ENCODE peak calls at places on chromosomes 2 and 18, in four cellular contexts. One of them, this sample, is unnamed. For H3K4me1, the result is how much of the 10 kb centered on the place peaks cover.

GRCh38 chr2:164967781-164968228 is 12.5 kb upstream of the SLC38A11 start:
- DNase-seq in mesendoderm: peak
- DNase-seq in body of pancreas: peak
- DNase-seq in IMR-90: peak
- DNase-seq in this sample: no peak

GRCh38 chr2:111005307-111005706 is 115.4 kb upstream of the BCL2L11 start:
- DNase-seq in IMR-90: no peak
- DNase-seq in mesendoderm: no peak
- DNase-seq in body of pancreas: no peak
- DNase-seq in this sample: no peak

GRCh38 chr18:29002747-29003146 is 825.8 kb upstream of the CDH2 start:
- DNase-seq in body of pancreas: no peak
- DNase-seq in mesendoderm: no peak
- DNase-seq in IMR-90: no peak
- DNase-seq in this sample: no peak

GRCh38 chr2:3476386-3477033 is 42.8 kb downstream of the ADI1 start:
- DNase-seq in IMR-90: peak
- DNase-seq in mesendoderm: no peak
- DNase-seq in body of pancreas: no peak
- DNase-seq in this sample: no peak

GRCh38 chr2:5868891-5869400 is 176.8 kb downstream of the SOX11 start:
- DNase-seq in IMR-90: no peak
- DNase-seq in body of pancreas: no peak
- DNase-seq in mesendoderm: no peak
- DNase-seq in this sample: no peak

GRCh38 chr2:9356336-9356735 is 67.0 kb downstream of the ITGB1BP1 start:
- DNase-seq in mesendoderm: no peak
- DNase-seq in IMR-90: no peak
- DNase-seq in body of pancreas: no peak
- DNase-seq in this sample: no peak

GRCh38 chr2:82641781-82642180 is 1817.3 kb downstream of the SUCLG1 start:
- DNase-seq in mesendoderm: no peak
- DNase-seq in body of pancreas: no peak
- DNase-seq in IMR-90: no peak
- DNase-seq in this sample: no peak

GRCh38 chr2:149428783-149429182 is 98.4 kb downstream of the LYPD6 start:
- DNase-seq in body of pancreas: no peak
- DNase-seq in IMR-90: no peak
- DNase-seq in mesendoderm: no peak
- DNase-seq in this sample: no peak

GRCh38 chr2:186632417-186632816 is 42.6 kb downstream of the ITGAV start:
- DNase-seq in mesendoderm: no peak
- DNase-seq in IMR-90: no peak
- DNase-seq in body of pancreas: no peak
- DNase-seq in this sample: no peak

GRCh38 chr2:138632066-138632465 is 130.5 kb downstream of the SPOPL start:
- DNase-seq in IMR-90: peak
- DNase-seq in body of pancreas: no peak
- DNase-seq in mesendoderm: no peak
- DNase-seq in this sample: no peak

GRCh38 chr18:32776525-32776924 is 3.7 kb upstream of the KLHL14 start:
- DNase-seq in mesendoderm: no peak
- DNase-seq in body of pancreas: no peak
- DNase-seq in IMR-90: no peak
- DNase-seq in this sample: no peak

GRCh38 chr2:216519154-216519762 is 20.6 kb downstream of the RPL37A start:
- DNase-seq in IMR-90: peak
- DNase-seq in mesendoderm: peak
- DNase-seq in body of pancreas: peak
- DNase-seq in this sample: peak

GRCh38 chr2:147451902-147452515 is 392.8 kb upstream of the ACVR2A start:
- DNase-seq in body of pancreas: no peak
- DNase-seq in mesendoderm: peak
- DNase-seq in IMR-90: no peak
- DNase-seq in this sample: no peak

GRCh38 chr18:48815581-48816324 is 135.0 kb downstream of the SMAD7 start:
- DNase-seq in body of pancreas: no peak
- DNase-seq in mesendoderm: no peak
- DNase-seq in IMR-90: peak
- DNase-seq in this sample: peak

GRCh38 chr18:48834421-48835011 is 116.2 kb downstream of the SMAD7 start:
- DNase-seq in mesendoderm: peak
- DNase-seq in IMR-90: peak
- DNase-seq in body of pancreas: peak
- DNase-seq in this sample: peak

GRCh38 chr2:147989102-147989501 is 31.4 kb downstream of the ORC4 start:
- DNase-seq in body of pancreas: no peak
- DNase-seq in mesendoderm: no peak
- DNase-seq in IMR-90: no peak
- DNase-seq in this sample: no peak

GRCh38 chr2:95277246-95277906 is 3.1 kb downstream of the PROM2 start:
- DNase-seq in body of pancreas: peak
- DNase-seq in IMR-90: no peak
- DNase-seq in mesendoderm: peak
- DNase-seq in this sample: no peak

GRCh38 chr2:152618188-152618564 is 99.1 kb downstream of the PRPF40A start:
- DNase-seq in mesendoderm: no peak
- DNase-seq in body of pancreas: no peak
- DNase-seq in IMR-90: no peak
- DNase-seq in this sample: no peak
- H3K4me1 ChIP-seq in mesendoderm: under half
- H3K4me1 ChIP-seq in body of pancreas: under half
- H3K4me1 ChIP-seq in IMR-90: under half
- H3K4me1 ChIP-seq in this sample: under half

GRCh38 chr18:36188912-36189311 is 1.6 kb downstream of the MOCOS start:
- DNase-seq in IMR-90: no peak
- DNase-seq in mesendoderm: peak
- DNase-seq in body of pancreas: no peak
- DNase-seq in this sample: no peak
- H3K4me3 ChIP-seq in IMR-90: no peak
- H3K4me3 ChIP-seq in mesendoderm: no peak
- H3K4me3 ChIP-seq in body of pancreas: no peak
- H3K4me3 ChIP-seq in this sample: no peak

GRCh38 chr2:127644661-127645394 is 1.1 kb upstream of the GPR17 start:
- DNase-seq in mesendoderm: no peak
- DNase-seq in body of pancreas: no peak
- DNase-seq in IMR-90: no peak
- DNase-seq in this sample: no peak
- H3K4me1 ChIP-seq in mesendoderm: under half
- H3K4me1 ChIP-seq in body of pancreas: under half
- H3K4me1 ChIP-seq in IMR-90: under half
- H3K4me1 ChIP-seq in this sample: under half

DNA sequence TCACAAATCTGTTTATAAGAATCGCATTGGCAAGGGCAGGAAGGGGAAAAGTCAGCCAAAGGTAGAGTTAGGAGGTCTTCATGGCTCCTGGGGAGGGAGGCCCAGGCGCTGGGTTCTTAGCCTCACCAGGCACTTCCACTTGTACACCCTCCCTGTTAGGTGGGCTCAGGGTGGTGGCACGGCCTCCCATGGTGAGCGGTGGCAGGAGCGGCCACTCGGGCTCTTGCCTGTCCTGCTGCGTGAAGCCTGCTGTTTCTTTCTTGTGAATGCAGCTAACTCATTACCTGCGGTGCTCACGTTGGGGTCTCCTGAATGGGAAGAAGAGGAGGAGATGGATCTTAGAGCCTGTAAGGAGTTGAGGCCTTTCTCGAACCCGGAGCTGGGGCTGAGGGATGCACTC is 40.8 kb downstream of the TOGARAM2 start:
- DNase-seq in body of pancreas: no peak
- DNase-seq in IMR-90: no peak
- DNase-seq in mesendoderm: no peak
- DNase-seq in this sample: no peak
- H3K4me3 ChIP-seq in body of pancreas: no peak
- H3K4me3 ChIP-seq in IMR-90: no peak
- H3K4me3 ChIP-seq in mesendoderm: no peak
- H3K4me3 ChIP-seq in this sample: no peak

DNA sequence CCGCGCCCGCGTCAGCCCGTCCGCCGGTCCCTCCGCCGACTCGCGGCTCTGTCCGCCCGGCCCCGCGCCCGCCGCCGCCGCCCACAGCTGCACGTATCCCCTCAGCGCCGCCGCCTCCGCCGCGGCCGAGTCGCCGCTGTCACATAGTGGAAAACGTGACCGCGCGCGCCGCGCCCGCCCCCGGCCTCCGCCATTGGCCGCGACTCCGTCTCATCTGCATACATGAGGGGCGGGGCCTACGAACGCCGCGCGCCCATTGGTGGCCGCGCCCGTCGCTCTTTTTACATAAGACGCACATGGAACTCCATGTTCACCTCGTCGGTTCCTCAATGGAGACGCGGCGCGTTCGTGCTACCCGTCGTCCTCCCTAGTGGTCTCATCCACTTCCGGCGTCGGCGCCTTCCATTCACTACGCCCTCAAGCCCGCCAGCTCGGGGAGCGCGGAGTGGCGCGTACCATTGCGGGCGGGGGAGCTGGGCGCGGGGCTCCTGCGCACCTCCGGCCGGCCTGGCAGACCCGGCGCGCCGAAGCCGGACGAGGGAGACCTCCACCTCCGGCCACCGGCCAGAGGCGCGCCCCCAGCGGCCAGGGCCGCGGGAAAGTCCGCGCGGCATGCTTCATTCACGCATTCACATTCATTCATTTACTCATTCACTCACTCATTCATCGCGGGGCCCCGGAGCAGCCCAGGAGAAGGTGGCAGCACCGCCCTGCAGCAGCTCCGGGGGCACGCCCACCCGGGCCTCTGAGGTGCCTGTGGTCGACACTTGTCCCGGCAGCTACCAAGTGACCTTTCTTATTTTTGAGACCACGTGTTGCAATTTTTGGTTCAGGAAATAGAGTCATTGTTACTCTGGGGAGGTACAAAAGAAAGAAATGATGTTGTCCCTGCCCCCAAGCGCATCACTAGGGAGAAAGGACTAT is 502 bp upstream of the PER2 start:
- DNase-seq in body of pancreas: peak
- DNase-seq in IMR-90: peak
- DNase-seq in mesendoderm: peak
- DNase-seq in this sample: peak
- H3K4me1 ChIP-seq in body of pancreas: half or more
- H3K4me1 ChIP-seq in IMR-90: under half
- H3K4me1 ChIP-seq in mesendoderm: under half
- H3K4me1 ChIP-seq in this sample: under half

DNA sequence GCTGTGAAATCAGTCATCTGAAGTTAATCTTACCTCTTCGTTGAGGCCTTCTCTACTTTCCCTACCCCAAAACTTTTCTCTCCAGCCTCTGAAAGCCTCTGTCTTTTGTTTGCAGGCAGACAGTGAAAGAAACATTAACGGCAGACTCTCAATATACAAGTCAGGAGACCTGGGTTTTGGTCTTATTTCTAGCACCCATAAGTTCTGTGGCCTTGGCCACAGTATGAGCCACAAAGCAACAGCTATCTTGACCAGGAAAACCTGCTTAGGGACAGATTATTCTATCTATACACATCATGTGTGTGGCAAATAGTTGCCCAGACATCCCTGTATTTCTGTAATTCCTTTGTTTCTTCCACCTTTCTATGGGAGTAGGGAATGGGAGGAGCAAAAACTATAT is 318.3 kb downstream of the AGPS start:
- DNase-seq in IMR-90: no peak
- DNase-seq in body of pancreas: no peak
- DNase-seq in mesendoderm: no peak
- DNase-seq in this sample: no peak
- H3K4me3 ChIP-seq in IMR-90: no peak
- H3K4me3 ChIP-seq in body of pancreas: no peak
- H3K4me3 ChIP-seq in mesendoderm: no peak
- H3K4me3 ChIP-seq in this sample: no peak

GRCh38 chr18:38747153-38747552 is 1181.6 kb upstream of the CELF4 start:
- DNase-seq in IMR-90: no peak
- DNase-seq in body of pancreas: no peak
- DNase-seq in mesendoderm: no peak
- DNase-seq in this sample: no peak

GRCh38 chr18:38752430-38752829 is 1186.8 kb upstream of the CELF4 start:
- DNase-seq in IMR-90: no peak
- DNase-seq in body of pancreas: no peak
- DNase-seq in mesendoderm: no peak
- DNase-seq in this sample: no peak

GRCh38 chr18:38751211-38751610 is 1185.6 kb upstream of the CELF4 start:
- DNase-seq in body of pancreas: no peak
- DNase-seq in mesendoderm: no peak
- DNase-seq in IMR-90: no peak
- DNase-seq in this sample: no peak

GRCh38 chr18:38750786-38751185 is 1185.2 kb upstream of the CELF4 start:
- DNase-seq in mesendoderm: no peak
- DNase-seq in body of pancreas: no peak
- DNase-seq in IMR-90: no peak
- DNase-seq in this sample: no peak

DNA sequence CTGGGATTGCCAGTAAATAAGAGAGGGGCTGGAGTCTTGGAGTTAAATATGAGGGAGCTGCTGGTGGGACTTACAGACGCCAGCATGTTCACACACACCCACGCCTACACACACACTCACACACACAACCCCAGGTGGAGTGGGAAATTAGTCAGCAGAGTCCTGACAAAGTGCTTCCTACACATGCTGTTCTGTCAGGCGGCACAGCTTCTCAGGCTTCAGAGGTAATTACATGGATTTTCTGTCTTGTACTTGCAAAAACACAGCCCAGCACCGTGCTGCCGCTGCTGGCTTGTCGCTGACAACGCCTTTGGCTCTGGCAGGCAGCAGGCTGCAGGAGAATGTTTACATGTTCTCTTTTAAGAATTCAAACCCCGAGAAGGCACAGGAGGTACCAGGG is 1186.3 kb upstream of the CELF4 start:
- DNase-seq in IMR-90: no peak
- DNase-seq in mesendoderm: no peak
- DNase-seq in body of pancreas: no peak
- DNase-seq in this sample: no peak
- H3K4me1 ChIP-seq in IMR-90: under half
- H3K4me1 ChIP-seq in mesendoderm: under half
- H3K4me1 ChIP-seq in body of pancreas: under half
- H3K4me1 ChIP-seq in this sample: under half

DNA sequence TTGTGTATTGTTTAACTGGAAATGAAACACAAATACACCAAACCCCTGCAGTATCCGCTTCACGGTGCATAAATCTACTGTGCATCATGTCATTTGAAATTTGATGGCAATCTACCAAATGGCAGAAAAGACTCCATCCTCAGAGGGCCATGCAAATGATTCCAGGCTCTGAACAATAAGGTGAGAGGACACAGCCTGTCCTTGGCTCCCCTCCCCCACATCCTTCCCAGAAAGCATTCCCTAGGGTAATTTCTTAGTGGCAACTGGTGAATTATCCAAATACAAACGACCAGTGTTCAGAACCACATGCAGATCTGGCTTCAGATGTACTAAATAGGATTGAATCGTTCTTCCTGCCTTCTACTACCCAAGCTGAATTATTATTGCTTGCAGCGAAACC is 80.6 kb downstream of the ADCYAP1 start:
- DNase-seq in body of pancreas: no peak
- DNase-seq in IMR-90: no peak
- DNase-seq in mesendoderm: peak
- DNase-seq in this sample: no peak
- H3K4me3 ChIP-seq in body of pancreas: no peak
- H3K4me3 ChIP-seq in IMR-90: no peak
- H3K4me3 ChIP-seq in mesendoderm: no peak
- H3K4me3 ChIP-seq in this sample: no peak

This sample was measured in right atrium auricular region.